ENCODE peak calls at places on chromosomes 16 and 17, in seven cellular contexts. N, H, O, E, C, J and Y are unnamed samples.

GRCh38 chr17:6596076-6596475 is 39.7 kb upstream of the PITPNM3 start:
- DNase-seq in N (no peak), J (no peak), E (no peak), C (no peak), O (no peak), H (peak; percentile 12), Y (no peak)

GRCh38 chr17:41967141-41967920 is 736 bp downstream of the CNP start:
- DNase-seq in N (no peak), H (peak; percentile 17), O (no peak), E (peak; percentile 96), J (no peak), C (peak; percentile 21), Y (no peak)

GRCh38 chr16:58492735-58493134 is 7.2 kb upstream of the NDRG4 start:
- DNase-seq in E (no peak), C (no peak), N (no peak), J (no peak), H (no peak), O (no peak), Y (no peak)

GRCh38 chr16:66605177-66605999 is 884 bp downstream of the CMTM3 start:
- DNase-seq in H (peak; percentile 40), N (peak; percentile 36), O (no peak), C (peak; percentile 40), J (peak; percentile 45), E (no peak), Y (peak; percentile 38)

GRCh38 chr16:87201052-87201451 is 116.1 kb downstream of the C16orf95 start:
- DNase-seq in O (no peak), E (peak; percentile 57), H (peak; percentile 100), N (peak; percentile 99), J (peak; percentile 50), C (peak; percentile 63), Y (peak; percentile 96)

GRCh38 chr17:27378482-27379200 is 77.6 kb upstream of the KSR1 start:
- DNase-seq in N (no peak), H (no peak), E (no peak), J (no peak), O (no peak), C (no peak), Y (peak; percentile 73)

GRCh38 chr16:1336619-1337018 is 3.2 kb downstream of the BAIAP3 start:
- DNase-seq in N (no peak), E (no peak), J (no peak), O (no peak), C (no peak), H (no peak), Y (no peak)

GRCh38 chr16:81403601-81404391 is 40.8 kb upstream of the CMIP start:
- DNase-seq in O (peak; percentile 80), H (peak; percentile 50), N (peak; percentile 57), E (peak; percentile 78), C (peak; percentile 88), J (peak; percentile 87), Y (peak; percentile 69)

GRCh38 chr16:85120006-85120340 is 7.7 kb upstream of the CIBAR2 start:
- DNase-seq in N (no peak), H (no peak), J (no peak), O (no peak), C (no peak), E (no peak), Y (no peak)

GRCh38 chr16:15829460-15829859 is 27.4 kb downstream of the MYH11 start:
- DNase-seq in N (peak; percentile 34), J (peak; percentile 40), H (peak; percentile 0), C (peak; percentile 18), O (no peak), E (no peak), Y (peak; percentile 26)

GRCh38 chr17:66604381-66604780 is 230.5 kb upstream of the CACNG5 start:
- DNase-seq in O (no peak), C (no peak), J (no peak), E (no peak), N (peak; percentile 9), H (no peak), Y (no peak)

GRCh38 chr17:46192484-46193245 is 564 bp downstream of the KANSL1 start:
- DNase-seq in N (peak; percentile 71), J (peak; percentile 74), C (peak; percentile 44), E (peak; percentile 85), H (peak; percentile 52), O (no peak), Y (peak; percentile 81)

GRCh38 chr17:35896011-35896587 is 15.9 kb upstream of the CCL5 start:
- DNase-seq in N (no peak), E (no peak), J (no peak), O (no peak), H (no peak), C (no peak), Y (peak; percentile 39)

GRCh38 chr17:65173284-65173793 is 36.2 kb downstream of the RGS9 start:
- DNase-seq in H (peak; percentile 63), N (peak; percentile 29), O (no peak), C (no peak), J (no peak), E (no peak), Y (peak; percentile 89)

GRCh38 chr17:27319536-27320221 is 25.8 kb downstream of the WSB1 start:
- DNase-seq in H (peak; percentile 73), O (no peak), J (peak; percentile 74), N (peak; percentile 81), C (peak; percentile 51), E (peak; percentile 58), Y (peak; percentile 73)

GRCh38 chr17:81922566-81923301 is 4.8 kb upstream of the SIRT7 start:
- DNase-seq in O (no peak), N (no peak), C (no peak), H (no peak), J (no peak), E (no peak), Y (no peak)

GRCh38 chr16:20166531-20167235 is 93.0 kb upstream of the GPR139 start:
- DNase-seq in J (no peak), E (no peak), C (no peak), O (no peak), H (no peak), N (no peak), Y (no peak)

GRCh38 chr17:9239821-9240658 is 218.7 kb downstream of the NTN1 start:
- DNase-seq in H (peak; percentile 56), O (no peak), E (peak; percentile 44), J (peak; percentile 65), C (peak; percentile 64), N (peak; percentile 71), Y (peak; percentile 63)

GRCh38 chr16:3023415-3023668 is 400 bp downstream of the HCFC1R1 start:
- DNase-seq in E (peak; percentile 54), C (no peak), J (no peak), H (peak; percentile 74), N (peak; percentile 77), O (peak; percentile 90), Y (no peak)

GRCh38 chr16:77414752-77415231 is 20.0 kb downstream of the ADAMTS18 start:
- DNase-seq in H (peak; percentile 81), N (no peak), C (no peak), E (no peak), J (no peak), O (no peak), Y (no peak)

GRCh38 chr17:68981288-68981687 is 26.1 kb upstream of the ABCA8 start:
- DNase-seq in N (peak; percentile 81), J (peak; percentile 38), H (peak; percentile 94), O (no peak), C (peak; percentile 84), E (no peak), Y (peak; percentile 94)
- H3K4me3 ChIP-seq in N (peak overlapping the region; percentile 12), J (no peak overlapping the region), H (no peak overlapping the region), O (no peak overlapping the region), C (no peak overlapping the region), E (no peak overlapping the region), Y (peak overlapping the region; percentile 14)

GRCh38 chr17:21511368-21512195 is 135.4 kb downstream of the KCNJ12 start:
- DNase-seq in O (peak; percentile 82), C (peak; percentile 67), E (peak; percentile 72), J (peak; percentile 78), H (peak; percentile 76), N (peak; percentile 75), Y (peak; percentile 78)

GRCh38 chr17:21512307-21513011 is 136.3 kb downstream of the KCNJ12 start:
- DNase-seq in J (no peak), O (no peak), C (no peak), N (no peak), E (no peak), H (no peak), Y (no peak)

GRCh38 chr17:21510686-21511367 is 134.7 kb downstream of the KCNJ12 start:
- DNase-seq in H (no peak), J (no peak), N (no peak), E (no peak), O (no peak), C (no peak), Y (no peak)

DNA sequence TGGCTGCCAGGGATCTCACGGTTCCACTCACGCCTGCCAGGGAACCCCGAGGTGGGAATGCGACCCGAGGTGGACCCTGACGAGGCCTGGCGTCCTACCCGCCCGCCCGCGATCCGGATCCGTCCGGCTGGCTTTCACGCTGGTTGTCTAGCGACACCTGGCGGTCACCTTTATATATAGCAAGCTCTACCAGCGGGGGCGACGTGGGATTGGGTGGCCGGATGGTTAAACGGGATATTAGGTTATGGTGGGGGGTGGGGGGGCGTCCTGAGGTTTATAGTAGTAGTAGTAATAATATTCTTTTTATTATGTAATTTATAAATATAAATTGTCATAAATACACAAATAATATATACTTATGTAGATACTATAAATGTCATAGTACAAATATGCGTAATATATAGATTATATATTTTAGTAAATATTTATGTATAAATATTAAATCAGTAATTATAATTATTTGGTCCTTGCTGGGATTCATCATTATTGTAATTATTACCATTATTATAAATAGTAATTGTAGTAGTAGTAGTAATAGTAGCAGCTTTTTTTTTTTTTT is 136.9 kb downstream of the KCNJ12 start:
- DNase-seq in C (peak; percentile 70), E (peak; percentile 68), J (peak; percentile 82), O (no peak), N (peak; percentile 58), H (peak; percentile 70), Y (peak; percentile 71)
- TF ChIP-seq CTCF in C (peak; percentile 82), E (peak; percentile 80), J (peak; percentile 90), O (peak; percentile 85), N (peak; percentile 70), H (peak; percentile 66), Y (peak; percentile 74)

GRCh38 chr17:60602871-60603270 is 2.9 kb downstream of the PPM1D start:
- DNase-seq in N (no peak), J (no peak), O (no peak), E (no peak), C (no peak), H (no peak), Y (no peak)
- H3K4me3 ChIP-seq in N (peak overlapping the region; percentile 72), J (no peak overlapping the region), O (peak overlapping the region; percentile 76), E (peak overlapping the region; percentile 76), C (peak overlapping the region; percentile 81), H (peak overlapping the region; percentile 97), Y (peak overlapping the region; percentile 100)

DNA sequence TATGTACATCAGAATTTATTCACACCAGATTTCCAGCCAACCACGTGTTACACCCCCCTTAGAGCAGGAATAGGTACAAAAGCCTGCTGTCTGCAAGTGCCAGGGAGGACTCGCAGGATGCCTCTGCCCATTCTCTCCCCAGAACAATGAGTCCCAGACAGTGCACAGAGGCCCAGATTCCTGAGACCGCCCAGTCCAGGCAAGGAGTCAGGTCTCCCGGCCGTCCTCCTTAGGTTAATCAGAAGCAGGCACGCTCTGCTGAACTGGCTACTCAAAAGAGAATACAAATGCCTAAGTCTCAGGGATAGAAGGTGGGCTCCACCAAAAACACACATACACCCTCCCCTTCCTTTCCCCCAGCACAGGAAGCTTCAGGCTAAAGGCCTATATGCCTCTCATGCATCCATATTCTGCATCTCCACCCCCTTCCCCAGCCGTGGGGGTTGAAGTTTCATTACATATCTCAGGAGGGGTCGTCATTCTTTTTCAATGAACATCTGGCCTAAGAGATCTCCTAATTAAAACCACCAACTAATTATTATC is 159.2 kb upstream of the CDH11 start:
- DNase-seq in E (no peak), N (no peak), C (no peak), J (no peak), H (no peak), O (no peak), Y (no peak)
- TF ChIP-seq CTCF in E (no peak), N (no peak), C (no peak), J (no peak), H (no peak), O (no peak), Y (no peak)

GRCh38 chr17:409308-409847 is 56.8 kb upstream of the RPH3AL start:
- DNase-seq in C (no peak), E (no peak), N (no peak), O (no peak), J (no peak), H (no peak), Y (no peak)
- H3K4me3 ChIP-seq in C (peak overlapping the region; percentile 98), E (peak overlapping the region; percentile 52), N (peak overlapping the region; percentile 63), O (peak overlapping the region; percentile 25), J (peak overlapping the region; percentile 24), H (peak overlapping the region; percentile 47), Y (peak overlapping the region; percentile 50)